ENCODE peak calls at places on chromosome 3, in eight cellular contexts. One of them, this sample, is unnamed.

GRCh38 chr3:32399030-32399620 is 7.5 kb downstream of the CMTM7 start:
- DNase-seq in ELR: peak; percentile 72
- DNase-seq in NCI-H1092 treated with DMSO at 0.1 percent for 48 hours: peak; percentile 42
- DNase-seq in NT2/D1: peak; percentile 52
- DNase-seq in left cardiac atrium: no peak
- DNase-seq in NCI-H82: peak; percentile 67
- DNase-seq in cardiac fibroblast: peak; percentile 79
- DNase-seq in stimulated activated CD4-positive, alpha-beta T cell treated with anti-CD3 and anti-CD28 coated beads, Interleukin-12 subunit alpha, Interleukin-12 subunit beta, amount 100 ng/mL, for 4 hours: no peak
- DNase-seq in this sample: peak; percentile 45

GRCh38 chr3:144463916-144464315 is 492.3 kb downstream of the DIPK2A start:
- DNase-seq in ELR: no peak
- DNase-seq in NCI-H1092 treated with DMSO at 0.1 percent for 48 hours: no peak
- DNase-seq in cardiac fibroblast: no peak
- DNase-seq in NCI-H82: no peak
- DNase-seq in NT2/D1: no peak
- DNase-seq in left cardiac atrium: no peak
- DNase-seq in stimulated activated CD4-positive, alpha-beta T cell treated with anti-CD3 and anti-CD28 coated beads, Interleukin-12 subunit alpha, Interleukin-12 subunit beta, amount 100 ng/mL, for 4 hours: no peak
- DNase-seq in this sample: no peak

GRCh38 chr3:165636682-165637010 is 200.6 kb downstream of the BCHE start:
- DNase-seq in NCI-H1092 treated with DMSO at 0.1 percent for 48 hours: no peak
- DNase-seq in left cardiac atrium: no peak
- DNase-seq in ELR: no peak
- DNase-seq in NT2/D1: no peak
- DNase-seq in cardiac fibroblast: no peak
- DNase-seq in NCI-H82: no peak
- DNase-seq in stimulated activated CD4-positive, alpha-beta T cell treated with anti-CD3 and anti-CD28 coated beads, Interleukin-12 subunit alpha, Interleukin-12 subunit beta, amount 100 ng/mL, for 4 hours: no peak
- DNase-seq in this sample: no peak

GRCh38 chr3:16618721-16619120 is 13.5 kb upstream of the DAZL start:
- DNase-seq in NCI-H1092 treated with DMSO at 0.1 percent for 48 hours: no peak
- DNase-seq in stimulated activated CD4-positive, alpha-beta T cell treated with anti-CD3 and anti-CD28 coated beads, Interleukin-12 subunit alpha, Interleukin-12 subunit beta, amount 100 ng/mL, for 4 hours: no peak
- DNase-seq in cardiac fibroblast: peak; percentile 59
- DNase-seq in NT2/D1: no peak
- DNase-seq in left cardiac atrium: no peak
- DNase-seq in NCI-H82: no peak
- DNase-seq in ELR: peak; percentile 54
- DNase-seq in this sample: no peak

GRCh38 chr3:57889807-57890206 is 118.4 kb upstream of the FLNB start:
- DNase-seq in cardiac fibroblast: peak; percentile 28
- DNase-seq in NT2/D1: no peak
- DNase-seq in NCI-H82: no peak
- DNase-seq in NCI-H1092 treated with DMSO at 0.1 percent for 48 hours: no peak
- DNase-seq in stimulated activated CD4-positive, alpha-beta T cell treated with anti-CD3 and anti-CD28 coated beads, Interleukin-12 subunit alpha, Interleukin-12 subunit beta, amount 100 ng/mL, for 4 hours: no peak
- DNase-seq in ELR: no peak
- DNase-seq in left cardiac atrium: no peak
- DNase-seq in this sample: no peak

GRCh38 chr3:51945926-51946500 is 3.9 kb downstream of the PARP3 start:
- DNase-seq in NCI-H82: no peak
- DNase-seq in NCI-H1092 treated with DMSO at 0.1 percent for 48 hours: no peak
- DNase-seq in ELR: no peak
- DNase-seq in cardiac fibroblast: no peak
- DNase-seq in NT2/D1: no peak
- DNase-seq in stimulated activated CD4-positive, alpha-beta T cell treated with anti-CD3 and anti-CD28 coated beads, Interleukin-12 subunit alpha, Interleukin-12 subunit beta, amount 100 ng/mL, for 4 hours: no peak
- DNase-seq in left cardiac atrium: no peak
- DNase-seq in this sample: no peak

GRCh38 chr3:111332488-111333095 is 209.4 kb upstream of the CD96 start:
- DNase-seq in NCI-H1092 treated with DMSO at 0.1 percent for 48 hours: no peak
- DNase-seq in ELR: no peak
- DNase-seq in NCI-H82: peak; percentile 79
- DNase-seq in left cardiac atrium: no peak
- DNase-seq in stimulated activated CD4-positive, alpha-beta T cell treated with anti-CD3 and anti-CD28 coated beads, Interleukin-12 subunit alpha, Interleukin-12 subunit beta, amount 100 ng/mL, for 4 hours: no peak
- DNase-seq in NT2/D1: no peak
- DNase-seq in cardiac fibroblast: no peak
- DNase-seq in this sample: no peak

GRCh38 chr3:99515-99914 is 97.0 kb upstream of the CHL1 start:
- DNase-seq in NT2/D1: no peak
- DNase-seq in left cardiac atrium: no peak
- DNase-seq in stimulated activated CD4-positive, alpha-beta T cell treated with anti-CD3 and anti-CD28 coated beads, Interleukin-12 subunit alpha, Interleukin-12 subunit beta, amount 100 ng/mL, for 4 hours: no peak
- DNase-seq in cardiac fibroblast: no peak
- DNase-seq in ELR: no peak
- DNase-seq in NCI-H1092 treated with DMSO at 0.1 percent for 48 hours: peak; percentile 45
- DNase-seq in NCI-H82: peak; percentile 32
- DNase-seq in this sample: no peak

GRCh38 chr3:96755519-96755918 is 58.9 kb upstream of the EPHA6 start:
- DNase-seq in cardiac fibroblast: no peak
- DNase-seq in NCI-H82: no peak
- DNase-seq in NCI-H1092 treated with DMSO at 0.1 percent for 48 hours: no peak
- DNase-seq in stimulated activated CD4-positive, alpha-beta T cell treated with anti-CD3 and anti-CD28 coated beads, Interleukin-12 subunit alpha, Interleukin-12 subunit beta, amount 100 ng/mL, for 4 hours: no peak
- DNase-seq in NT2/D1: no peak
- DNase-seq in left cardiac atrium: no peak
- DNase-seq in ELR: no peak
- DNase-seq in this sample: no peak

GRCh38 chr3:111616417-111617105 is 21.4 kb upstream of the ZBED2 start:
- DNase-seq in cardiac fibroblast: peak; percentile 57
- DNase-seq in NCI-H82: peak; percentile 38
- DNase-seq in ELR: peak; percentile 40
- DNase-seq in NCI-H1092 treated with DMSO at 0.1 percent for 48 hours: no peak
- DNase-seq in stimulated activated CD4-positive, alpha-beta T cell treated with anti-CD3 and anti-CD28 coated beads, Interleukin-12 subunit alpha, Interleukin-12 subunit beta, amount 100 ng/mL, for 4 hours: peak; percentile 55
- DNase-seq in left cardiac atrium: no peak
- DNase-seq in NT2/D1: no peak
- DNase-seq in this sample: peak; percentile 53

GRCh38 chr3:146221276-146221675 is 29.6 kb downstream of the PLSCR4 start:
- DNase-seq in cardiac fibroblast: peak; percentile 56
- DNase-seq in NCI-H82: no peak
- DNase-seq in stimulated activated CD4-positive, alpha-beta T cell treated with anti-CD3 and anti-CD28 coated beads, Interleukin-12 subunit alpha, Interleukin-12 subunit beta, amount 100 ng/mL, for 4 hours: no peak
- DNase-seq in NCI-H1092 treated with DMSO at 0.1 percent for 48 hours: no peak
- DNase-seq in NT2/D1: no peak
- DNase-seq in ELR: peak; percentile 30
- DNase-seq in left cardiac atrium: no peak
- DNase-seq in this sample: no peak

GRCh38 chr3:182735672-182736071 is 57.6 kb upstream of the ATP11B start:
- DNase-seq in stimulated activated CD4-positive, alpha-beta T cell treated with anti-CD3 and anti-CD28 coated beads, Interleukin-12 subunit alpha, Interleukin-12 subunit beta, amount 100 ng/mL, for 4 hours: no peak
- DNase-seq in NT2/D1: no peak
- DNase-seq in left cardiac atrium: no peak
- DNase-seq in NCI-H1092 treated with DMSO at 0.1 percent for 48 hours: no peak
- DNase-seq in cardiac fibroblast: no peak
- DNase-seq in NCI-H82: no peak
- DNase-seq in ELR: no peak
- DNase-seq in this sample: no peak

This sample was measured in DND-41.